ENCODE peak calls at places on chromosomes 12 and 14, in nine cellular contexts. C, V, U, Q, E, I, F, A and T are unnamed samples. For H3K27me3, the result is how much of the 10 kb centered on the place peaks cover.

GRCh38 chr12:27589419-27589818 is 65.4 kb downstream of the PPFIBP1 start:
- DNase-seq in Q (no peak), E (no peak), C (no peak), F (no peak), I (no peak), V (no peak), A (no peak), U (no peak), T (no peak)

GRCh38 chr12:3600039-3600720 is 109.2 kb downstream of the PRMT8 start:
- DNase-seq in E (no peak), V (no peak), U (no peak), C (peak), A (no peak), F (no peak), I (no peak), Q (no peak), T (no peak)

GRCh38 chr12:6096527-6096926 is 27.9 kb downstream of the VWF start:
- DNase-seq in F (no peak), C (no peak), I (no peak), Q (no peak), E (no peak), U (no peak), V (no peak), A (no peak), T (no peak)

GRCh38 chr14:64761441-64762043 is 57.3 kb downstream of the PLEKHG3 start:
- DNase-seq in I (peak), C (no peak), A (no peak), Q (no peak), E (no peak), U (no peak), F (peak), V (no peak), T (peak)

GRCh38 chr12:26884765-26885576 is 52.0 kb upstream of the ITPR2 start:
- DNase-seq in U (peak), A (peak), F (peak), E (peak), C (peak), V (peak), Q (peak), I (peak), T (peak)

GRCh38 chr14:51020024-51020710 is 74.7 kb downstream of the TRIM9 start:
- DNase-seq in E (no peak), C (peak), I (no peak), F (no peak), V (no peak), U (peak), A (no peak), Q (no peak), T (no peak)

GRCh38 chr14:77043177-77043983 is 14.9 kb upstream of the IRF2BPL start:
- DNase-seq in F (no peak), A (no peak), U (no peak), E (no peak), I (peak), C (no peak), V (peak), Q (peak), T (no peak)

GRCh38 chr12:5259523-5259922 is 172.4 kb upstream of the NTF3 start:
- DNase-seq in V (no peak), U (no peak), I (no peak), C (no peak), E (no peak), A (no peak), Q (no peak), F (no peak), T (no peak)

GRCh38 chr14:58082011-58082410 is 70.0 kb downstream of the ARMH4 start:
- DNase-seq in E (no peak), I (no peak), A (no peak), Q (no peak), U (no peak), C (no peak), F (no peak), V (no peak), T (no peak)

GRCh38 chr12:95790912-95791849 is 617 bp upstream of the NTN4 start:
- DNase-seq in V (peak), E (no peak), U (no peak), Q (peak), I (peak), A (peak), C (peak), F (no peak), T (peak)

GRCh38 chr12:47222960-47223847 is 143.4 kb upstream of the AMIGO2 start:
- DNase-seq in U (no peak), F (no peak), I (no peak), V (no peak), C (peak), A (no peak), E (peak), Q (peak), T (no peak)

GRCh38 chr12:121120989-121121755 is 11.5 kb upstream of the P2RX7 start:
- DNase-seq in C (no peak), V (no peak), E (no peak), U (no peak), F (peak), A (no peak), I (no peak), Q (no peak), T (no peak)

GRCh38 chr12:25648460-25648859 is 95.4 kb upstream of the LMNTD1 start:
- DNase-seq in Q (no peak), F (no peak), U (peak), C (peak), V (no peak), E (peak), I (peak), A (peak), T (peak)
- H3K4me3 ChIP-seq in Q (no peak), F (no peak), U (no peak), C (no peak), V (no peak), E (no peak), I (no peak), A (no peak), T (no peak)

DNA sequence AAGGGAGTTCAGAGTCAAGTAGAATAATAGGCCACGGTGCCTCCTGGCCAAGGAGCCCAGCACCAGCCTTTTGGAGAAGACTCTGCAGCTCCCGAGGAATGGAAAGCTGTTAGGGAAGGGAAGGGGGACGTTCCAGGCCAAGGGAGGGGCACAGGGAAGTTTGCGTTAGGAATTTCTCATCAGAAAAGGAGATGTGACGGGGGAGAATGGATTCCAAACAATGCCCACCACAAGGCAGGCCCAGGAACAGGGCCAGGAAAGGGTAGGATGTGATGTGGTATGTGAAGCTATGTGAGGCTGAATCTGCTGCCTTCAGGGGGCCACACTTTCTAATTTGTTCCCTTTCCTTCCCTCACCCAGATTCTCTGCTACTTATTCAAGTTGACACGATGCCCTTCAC is 46.0 kb downstream of the DGLUCY start:
- DNase-seq in E (no peak), Q (no peak), V (no peak), F (no peak), C (peak), I (no peak), A (no peak), U (no peak), T (no peak)
- H3K27ac ChIP-seq in E (no peak), Q (no peak), V (no peak), F (no peak), C (no peak), I (no peak), A (no peak), U (no peak), T (peak)

GRCh38 chr12:53971686-53972085 is 1.2 kb upstream of the HOXC11 start:
- DNase-seq in V (no peak), A (no peak), C (no peak), E (no peak), Q (no peak), U (no peak), I (no peak), F (no peak), T (no peak)
- H3K27me3 ChIP-seq in V (half or more), A (under half), C (half or more), E (half or more), Q (half or more), U (under half), I (half or more), F (half or more), T (half or more)

GRCh38 chr12:106780010-106780625 is 5.6 kb downstream of the RIC8B start:
- DNase-seq in A (no peak), Q (no peak), C (peak), I (no peak), V (no peak), U (no peak), F (no peak), E (no peak), T (no peak)

GRCh38 chr12:106782619-106783018 is 8.1 kb downstream of the RIC8B start:
- DNase-seq in E (no peak), I (no peak), A (no peak), Q (no peak), F (no peak), U (no peak), C (no peak), V (no peak), T (no peak)

DNA sequence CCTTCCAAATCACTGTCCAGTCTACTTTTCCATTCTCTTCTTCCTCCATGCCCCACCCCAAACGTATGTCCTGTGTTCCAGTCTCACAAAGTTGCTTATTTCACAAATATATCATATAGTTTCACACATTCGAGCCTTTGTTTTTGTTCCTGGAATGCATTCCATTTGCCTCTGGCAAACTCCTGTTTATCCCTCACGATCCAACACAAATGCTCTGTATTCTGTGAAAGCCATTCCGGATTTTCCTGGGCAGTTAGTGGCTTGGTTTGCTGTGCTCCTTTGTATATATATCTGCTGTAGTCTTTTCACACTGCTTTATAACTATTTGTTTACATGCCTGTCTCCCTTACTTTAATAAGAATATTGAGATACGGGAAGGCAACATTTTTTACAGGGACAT is 9.0 kb downstream of the RIC8B start:
- DNase-seq in A (no peak), Q (no peak), I (no peak), V (no peak), F (no peak), C (no peak), E (no peak), U (no peak), T (no peak)
- H3K4me3 ChIP-seq in A (no peak), Q (no peak), I (no peak), V (no peak), F (no peak), C (no peak), E (no peak), U (no peak), T (no peak)

GRCh38 chr12:57004651-57005050 is 1.7 kb downstream of the ZBTB39 start:
- DNase-seq in U (no peak), V (no peak), E (no peak), I (no peak), C (no peak), A (no peak), Q (no peak), F (no peak), T (no peak)

GRCh38 chr12:57008113-57008687 is 1.9 kb upstream of the ZBTB39 start:
- DNase-seq in U (no peak), E (no peak), V (no peak), Q (no peak), I (no peak), C (peak), A (no peak), F (no peak), T (no peak)

GRCh38 chr12:57009949-57010626 is 3.7 kb upstream of the ZBTB39 start:
- DNase-seq in E (no peak), Q (no peak), C (no peak), I (no peak), U (no peak), F (no peak), V (no peak), A (no peak), T (no peak)

GRCh38 chr12:57005980-57006808 is at the start of gene ZBTB39:
- DNase-seq in Q (peak), F (peak), A (no peak), C (peak), U (peak), E (no peak), I (peak), V (peak), T (peak)

GRCh38 chr12:57006809-57007475 is 596 bp upstream of the ZBTB39 start:
- DNase-seq in I (no peak), E (no peak), U (no peak), F (no peak), Q (no peak), V (no peak), A (no peak), C (no peak), T (no peak)
- H3K27ac ChIP-seq in I (peak), E (no peak), U (no peak), F (peak), Q (peak), V (no peak), A (no peak), C (no peak), T (peak)

GRCh38 chr14:28760431-28760996 is 6.1 kb upstream of the FOXG1 start:
- DNase-seq in U (no peak), F (no peak), V (no peak), A (no peak), E (no peak), Q (no peak), C (no peak), I (no peak), T (no peak)
- H3K27me3 ChIP-seq in U (under half), F (half or more), V (under half), A (under half), E (half or more), Q (under half), C (half or more), I (half or more), T (under half)

GRCh38 chr14:91501348-91501747 is 8.8 kb downstream of the PPP4R3A start:
- DNase-seq in C (no peak), A (no peak), E (no peak), I (no peak), F (no peak), U (no peak), V (no peak), Q (no peak), T (no peak)
- H3K4me3 ChIP-seq in C (no peak), A (no peak), E (no peak), I (no peak), F (no peak), U (no peak), V (no peak), Q (no peak), T (no peak)

DNA sequence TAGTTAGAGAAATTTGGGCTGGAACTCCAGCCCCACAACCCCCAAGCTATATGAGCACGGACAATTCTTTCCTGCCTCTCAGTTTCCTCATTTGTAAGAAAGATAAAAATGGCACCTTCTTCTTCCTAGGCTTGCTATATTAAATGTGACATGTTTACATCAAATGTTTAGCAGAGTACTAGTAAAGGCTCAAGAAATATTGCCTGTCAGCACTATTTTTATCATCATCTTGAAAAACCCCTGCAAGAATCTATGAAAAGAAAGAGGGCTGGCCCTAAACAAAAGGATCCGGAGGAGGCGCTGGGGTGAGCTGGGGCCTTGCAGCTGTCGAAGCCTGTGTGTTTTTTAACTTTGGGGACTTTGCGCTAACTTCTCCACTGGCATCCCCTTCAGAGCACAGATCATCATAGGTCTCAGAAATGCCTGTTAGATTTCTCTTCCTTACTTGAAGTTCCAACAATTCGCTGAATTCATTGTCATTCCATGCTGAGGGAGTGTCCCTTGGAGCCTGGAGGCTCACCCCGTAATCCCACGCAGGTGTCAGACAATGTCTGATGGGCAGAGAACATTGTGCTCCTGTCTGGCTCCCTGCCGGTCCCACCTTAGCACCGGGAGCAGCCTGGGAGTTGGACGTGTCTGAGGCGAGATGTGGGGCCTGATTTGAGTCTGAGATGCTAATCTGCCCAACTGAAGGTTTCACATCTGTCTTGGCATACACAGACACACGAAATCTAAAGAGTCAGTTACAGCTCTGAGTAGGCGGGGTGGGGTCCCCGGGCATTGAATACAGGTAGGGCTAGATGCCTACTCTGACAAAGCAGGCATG is 206.8 kb downstream of the NUAK1 start:
- DNase-seq in V (no peak), C (peak), E (no peak), Q (no peak), F (no peak), A (no peak), U (no peak), I (no peak), T (no peak)
- H3K27ac ChIP-seq in V (no peak), C (no peak), E (no peak), Q (no peak), F (no peak), A (no peak), U (no peak), I (no peak), T (no peak)